ENCODE peak calls at places on chromosomes 4 and X, in seven cellular contexts. Q is retina, O is NCI-H345, M is AG20443, G is GM12891, J is A673, D is tibial artery. N is an unnamed sample.

GRCh38 chr4:154973636-154974035 is 192.6 kb downstream of the RBM46 start:
- DNase-seq in G (no peak), D (no peak), J (no peak), Q (no peak), M (no peak), O (no peak), N (no peak)

GRCh38 chr4:115883251-115883650 is 769.8 kb upstream of the NDST4 start:
- DNase-seq in Q (no peak), J (peak; percentile 84), D (no peak), O (no peak), G (no peak), M (no peak), N (no peak)

GRCh38 chrX:57227691-57228090 is 58.8 kb upstream of the FAAH2 start:
- DNase-seq in J (no peak), O (no peak), D (no peak), G (no peak), M (no peak), Q (no peak), N (no peak)

GRCh38 chr4:80295331-80295730 is 28.9 kb downstream of the FGF5 start:
- DNase-seq in M (no peak), J (no peak), D (no peak), Q (peak; percentile 24), G (no peak), O (peak; percentile 5), N (no peak)

GRCh38 chr4:78616046-78616498 is 64.5 kb downstream of the ANXA3 start:
- DNase-seq in Q (no peak), J (no peak), O (no peak), D (no peak), M (peak; percentile 71), G (no peak), N (no peak)

GRCh38 chrX:39418132-39418935 is 617.1 kb downstream of the MID1IP1 start:
- DNase-seq in D (no peak), M (no peak), J (peak; percentile 44), O (no peak), Q (no peak), G (no peak), N (no peak)

GRCh38 chr4:141009931-141010330 is 123.3 kb downstream of the RNF150 start:
- DNase-seq in D (no peak), M (no peak), Q (no peak), J (no peak), G (no peak), O (peak; percentile 62), N (no peak)

GRCh38 chr4:4417886-4418285 is 31.0 kb downstream of the NSG1 start:
- DNase-seq in Q (no peak), J (no peak), M (no peak), D (no peak), G (no peak), O (no peak), N (no peak)

GRCh38 chr4:118968006-118968405 is 79.4 kb downstream of the SYNPO2 start:
- DNase-seq in D (peak; percentile 89), J (no peak), Q (peak; percentile 30), O (no peak), M (peak; percentile 62), G (peak; percentile 30), N (peak; percentile 67)